ENCODE peak calls at places on chromosomes 1 and 21, in five cellular contexts. J is Panc1, V is fibroblast of lung, B is HL-60, N is fibroblast of villous mesenchyme. R is an unnamed sample.

GRCh38 chr1:215845224-215845902 is 278.3 kb downstream of the KCTD3 start:
- DNase-seq in V (peak), N (peak), J (no peak), B (no peak), R (peak)

GRCh38 chr1:100526894-100527293 is 11.0 kb upstream of the GPR88 start:
- DNase-seq in N (no peak), J (no peak), B (no peak), V (no peak), R (no peak)

GRCh38 chr1:35554261-35555211 is 2.7 kb downstream of the KIAA0319L start:
- DNase-seq in N (no peak), B (no peak), V (no peak), J (no peak), R (no peak)

GRCh38 chr1:7388488-7389185 is 382.5 kb upstream of the VAMP3 start:
- DNase-seq in B (no peak), N (no peak), J (no peak), V (peak), R (peak)

GRCh38 chr1:170377011-170377410 is 155.0 kb upstream of the GORAB start:
- DNase-seq in V (no peak), B (no peak), N (no peak), J (no peak), R (peak)

GRCh38 chr21:41751621-41752020 is 15.2 kb downstream of the RIPK4 start:
- DNase-seq in V (no peak), N (no peak), J (no peak), B (no peak), R (no peak)

GRCh38 chr1:221723018-221723917 is 18.6 kb downstream of the DUSP10 start:
- DNase-seq in J (no peak), B (no peak), N (peak), V (peak), R (peak)

GRCh38 chr1:41856361-41857285 is 62.1 kb downstream of the HIVEP3 start:
- DNase-seq in V (peak), N (no peak), J (no peak), B (no peak), R (peak)

GRCh38 chr1:187627516-187627915 is 798.8 kb downstream of the PLA2G4A start:
- DNase-seq in J (no peak), N (no peak), B (no peak), V (no peak), R (no peak)

GRCh38 chr1:15090373-15090772 is 63.2 kb upstream of the TMEM51 start:
- DNase-seq in N (no peak), J (no peak), V (no peak), B (no peak), R (no peak)

GRCh38 chr21:44858791-44859190 is 14.7 kb downstream of the PTTG1IP start:
- DNase-seq in N (no peak), V (no peak), J (no peak), B (no peak), R (no peak)

GRCh38 chr1:87132664-87133000 is 196.0 kb upstream of the LMO4 start:
- DNase-seq in N (no peak), B (no peak), V (no peak), J (no peak), R (no peak)

DNA sequence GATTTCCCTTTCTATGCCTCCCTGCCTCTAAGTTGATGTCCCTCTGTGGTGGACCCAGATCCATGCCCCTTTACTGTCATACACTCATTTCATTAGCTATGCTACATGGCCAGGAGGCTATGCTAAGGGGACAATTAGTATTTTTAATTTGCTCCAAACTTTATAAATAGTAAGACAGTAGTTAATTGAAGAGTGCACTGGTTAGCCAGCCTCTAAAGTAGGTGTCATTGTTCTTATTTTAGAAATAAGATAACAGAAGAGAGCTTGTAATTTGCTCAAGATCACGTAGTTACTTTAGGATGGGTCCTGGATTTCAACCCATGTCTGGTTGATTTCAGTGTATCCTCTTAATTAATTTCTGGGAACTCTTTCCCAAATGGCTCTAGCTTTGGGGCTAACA is 29.4 kb upstream of the GNG12 start:
- DNase-seq in J (no peak), N (no peak), V (no peak), B (no peak), R (no peak)
- TF ChIP-seq CTCF in J (no peak), N (no peak), V (no peak), B (no peak), R (no peak)

GRCh38 chr1:29176567-29176966 is 5.1 kb downstream of the SRSF4 start:
- DNase-seq in N (no peak), V (peak), J (no peak), B (no peak), R (peak)

GRCh38 chr1:29181413-29182225 is at the start of gene SRSF4:
- DNase-seq in B (peak), V (peak), J (peak), N (peak), R (peak)

GRCh38 chr1:29177022-29177705 is 4.5 kb downstream of the SRSF4 start:
- DNase-seq in B (no peak), N (no peak), J (no peak), V (no peak), R (peak)

GRCh38 chr1:29180497-29181412 is 945 bp downstream of the SRSF4 start:
- DNase-seq in B (peak), V (no peak), J (no peak), N (peak), R (no peak)

DNA sequence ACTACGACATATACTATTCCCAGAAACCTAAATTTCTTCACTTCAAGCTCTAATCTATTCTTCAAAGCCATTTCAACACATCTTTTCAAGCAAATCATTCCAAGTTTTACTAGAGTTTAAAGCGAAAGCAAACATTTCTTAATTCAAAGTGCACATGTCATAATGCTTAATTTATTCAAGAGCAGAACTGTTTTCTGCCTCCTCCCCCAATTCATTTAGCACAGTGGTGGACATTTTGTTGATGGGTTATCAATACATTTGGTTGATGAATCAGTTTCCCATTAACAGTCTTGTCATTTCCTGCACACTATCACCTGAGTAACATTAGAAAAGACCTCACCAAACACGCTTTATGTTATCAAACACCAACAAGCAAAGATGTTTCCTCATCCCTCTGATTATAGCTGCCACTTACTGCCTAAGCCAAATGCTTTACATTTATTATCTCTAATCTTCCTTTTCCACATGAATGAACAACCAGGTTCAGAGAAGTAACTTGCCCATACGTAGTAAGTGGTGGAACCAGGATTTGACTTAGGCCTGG is 2.0 kb downstream of the SRSF4 start:
- DNase-seq in B (no peak), V (no peak), N (peak), J (no peak), R (peak)
- H3K4me3 ChIP-seq in B (peak), V (peak), N (peak), J (peak), R (peak)

DNA sequence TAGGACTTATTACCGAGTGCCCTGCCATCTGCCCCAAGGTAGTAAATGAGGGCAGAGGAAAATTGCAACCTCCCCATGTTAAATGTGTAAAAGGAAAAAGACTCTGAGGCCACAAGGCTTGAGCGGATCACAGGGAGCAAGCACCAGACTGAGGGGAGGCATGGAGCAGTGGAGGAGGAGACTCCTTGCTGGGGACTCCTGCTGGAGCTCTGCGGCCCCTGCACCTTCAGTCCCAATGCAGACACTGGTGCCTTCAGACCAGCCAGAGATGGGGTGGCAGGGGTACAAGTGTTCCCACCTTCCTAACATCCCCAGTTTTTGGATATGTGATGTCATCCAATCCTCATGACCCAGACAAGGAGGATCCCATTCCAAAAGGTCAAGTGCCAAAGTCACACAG is 128.4 kb upstream of the NGF start:
- DNase-seq in B (no peak), N (peak), V (no peak), J (no peak), R (no peak)
- TF ChIP-seq CTCF in B (no peak), N (peak), V (no peak), J (no peak), R (peak)

GRCh38 chr1:43367904-43368645 is at the start of gene ELOVL1:
- DNase-seq in V (peak), J (peak), B (peak), N (peak), R (peak)

GRCh38 chr1:43365678-43366077 is 2.1 kb downstream of the ELOVL1 start:
- DNase-seq in V (no peak), J (no peak), N (no peak), B (no peak), R (no peak)

GRCh38 chr1:43367026-43367903 is 546 bp downstream of the ELOVL1 start:
- DNase-seq in N (no peak), B (no peak), J (no peak), V (peak), R (no peak)

GRCh38 chr1:43366601-43367025 is 1.2 kb downstream of the ELOVL1 start:
- DNase-seq in J (no peak), B (no peak), N (no peak), V (peak), R (no peak)

DNA sequence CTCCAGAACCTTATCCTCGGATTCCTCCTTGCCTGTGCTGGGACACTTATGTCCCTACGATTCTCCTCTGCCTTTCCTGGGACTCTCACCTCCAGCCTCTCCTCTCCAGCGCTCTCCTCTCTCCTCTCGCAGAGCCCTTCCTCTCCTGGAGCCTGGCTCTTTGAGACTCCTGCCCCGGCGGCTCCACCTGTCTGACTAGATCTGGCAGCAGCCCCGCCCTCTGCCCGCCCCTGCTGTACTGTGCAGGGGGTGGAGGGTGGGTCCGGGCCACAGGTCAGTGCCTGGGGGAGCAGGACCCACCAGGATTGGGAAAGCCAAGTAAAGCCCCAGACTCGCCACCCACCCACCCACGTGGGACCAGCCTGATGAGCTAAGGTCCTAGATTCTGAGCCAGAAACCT is 1.6 kb downstream of the ELOVL1 start:
- DNase-seq in N (no peak), V (no peak), J (no peak), B (no peak), R (no peak)
- H3K4me3 ChIP-seq in N (peak), V (peak), J (peak), B (peak), R (peak)

DNA sequence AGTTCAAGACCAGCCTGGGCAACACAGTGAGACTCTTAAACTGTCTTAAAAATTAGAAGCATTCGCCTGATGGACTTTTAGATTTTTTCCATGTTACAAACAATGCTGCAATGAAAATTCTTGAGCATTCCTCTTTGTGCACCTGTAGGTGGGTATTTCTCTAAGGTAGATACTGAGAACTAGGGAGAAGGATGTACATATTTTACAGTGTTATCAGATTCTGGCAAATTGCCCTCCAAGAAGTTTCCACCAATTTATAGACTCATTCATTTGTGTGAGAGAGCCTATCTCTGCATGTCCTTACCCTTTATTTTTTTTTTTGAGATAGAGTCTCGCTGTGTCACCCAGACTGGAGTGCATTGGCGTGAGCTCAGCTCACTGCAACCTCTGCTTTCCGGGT is 12.3 kb upstream of the LEFTY2 start:
- DNase-seq in N (no peak), B (no peak), J (no peak), V (no peak), R (no peak)
- TF ChIP-seq CTCF in N (no peak), B (no peak), J (no peak), V (no peak), R (no peak)

GRCh38 chr1:156929596-156930238 is 9.3 kb downstream of the LRRC71 start:
- DNase-seq in N (no peak), J (no peak), B (no peak), V (no peak), R (no peak)

GRCh38 chr1:156931553-156931952 is 11.1 kb downstream of the LRRC71 start:
- DNase-seq in B (no peak), V (peak), N (peak), J (no peak), R (no peak)

GRCh38 chr1:156933136-156933535 is 12.7 kb downstream of the LRRC71 start:
- DNase-seq in N (no peak), V (no peak), J (no peak), B (no peak), R (no peak)

GRCh38 chr1:156930483-156930882 is 10.1 kb downstream of the LRRC71 start:
- DNase-seq in V (no peak), J (no peak), N (no peak), B (no peak), R (no peak)

GRCh38 chr1:156931974-156932710 is 11.7 kb downstream of the LRRC71 start:
- DNase-seq in N (no peak), J (no peak), B (no peak), V (no peak), R (no peak)
- H3K4me3 ChIP-seq in N (no peak), J (no peak), B (no peak), V (no peak), R (no peak)

GRCh38 chr1:18635833-18636671 is 5.4 kb downstream of the PAX7 start:
- DNase-seq in V (no peak), N (no peak), B (no peak), J (no peak), R (peak)
- TF ChIP-seq CTCF in V (no peak), N (no peak), B (no peak), J (no peak), R (no peak)

R was measured in AG10803.